ENCODE peak calls at places on chromosomes 7 and 10, in five cellular contexts. K, V, Z, O and D are unnamed samples.

GRCh38 chr7:135792866-135793265 is 44.3 kb upstream of the FAM180A start:
- DNase-seq in K (no peak), V (no peak), Z (no peak), O (no peak), D (no peak)

GRCh38 chr7:140326116-140326928 is 72.0 kb downstream of the SLC37A3 start:
- DNase-seq in K (peak), V (peak), Z (peak), O (peak), D (peak)

GRCh38 chr10:102001435-102002068 is 54.4 kb downstream of the ARMH3 start:
- DNase-seq in K (no peak), V (no peak), Z (no peak), O (no peak), D (no peak)

GRCh38 chr10:23917251-23917908 is 291.6 kb upstream of the KIAA1217 start:
- DNase-seq in K (no peak), V (no peak), Z (peak), O (no peak), D (no peak)

GRCh38 chr7:132225216-132226030 is 350.8 kb downstream of the PLXNA4 start:
- DNase-seq in K (no peak), V (no peak), Z (peak), O (no peak), D (no peak)

GRCh38 chr10:44952779-44953231 is 6.8 kb upstream of the RASSF4 start:
- DNase-seq in K (no peak), V (no peak), Z (no peak), O (no peak), D (no peak)

GRCh38 chr10:80155696-80156215 is 23.2 kb downstream of the PLAC9 start:
- DNase-seq in K (no peak), V (no peak), Z (no peak), O (no peak), D (no peak)

GRCh38 chr10:35079763-35080162 is 10.4 kb downstream of the CUL2 start:
- DNase-seq in K (no peak), V (no peak), Z (no peak), O (peak), D (no peak)

GRCh38 chr7:44796034-44796503 is 412 bp upstream of the PPIA start:
- DNase-seq in K (no peak), V (peak), Z (peak), O (no peak), D (no peak)

GRCh38 chr10:98748298-98748697 is 301.6 kb upstream of the HPS1 start:
- DNase-seq in K (peak), V (peak), Z (peak), O (peak), D (no peak)

GRCh38 chr7:101614939-101615302 is 14.2 kb downstream of the MYL10 start:
- DNase-seq in K (no peak), V (no peak), Z (no peak), O (no peak), D (no peak)

GRCh38 chr10:44399478-44400451 is 14.9 kb upstream of the CXCL12 start:
- DNase-seq in K (no peak), V (no peak), Z (no peak), O (peak), D (peak)

GRCh38 chr10:17548162-17548561 is 69.0 kb downstream of the HACD1 start:
- DNase-seq in K (no peak), V (no peak), Z (no peak), O (no peak), D (no peak)

GRCh38 chr7:124718032-124718766 is 47.4 kb downstream of the GPR37 start:
- DNase-seq in K (peak), V (no peak), Z (no peak), O (no peak), D (no peak)